ENCODE peak calls at places on chromosomes 7 and 10, in ten cellular contexts. T is right cardiac atrium; G is NCI-H1092; X is putamen; U is esophagus squamous epithelium; R is activated T-cell treated with anti-CD3 and anti-CD28 coated beads, Interleukin-2, amount 50 U/mL, for 24 hours; J is Kasumi-1; V is fibroblast of the conjunctiva; Q is NCI-H748 treated with DMSO at 0.1 percent for 48 hours; L is stromal cell of bone marrow. W is an unnamed sample.

GRCh38 chr10:88582806-88583583 is at the start of gene RNLS:
- DNase-seq in Q (peak), X (peak), R (peak), L (peak), T (peak), G (peak), V (no peak), U (peak), J (peak), W (peak)

GRCh38 chr7:159114981-159115380 is 29.7 kb downstream of the VIPR2 start:
- DNase-seq in L (no peak), T (peak), U (no peak), V (no peak), G (no peak), Q (no peak), X (no peak), R (no peak), J (no peak), W (no peak)

GRCh38 chr7:158097511-158098124 is 490.0 kb downstream of the PTPRN2 start:
- DNase-seq in X (peak), V (no peak), U (no peak), L (no peak), T (peak), J (no peak), R (no peak), Q (peak), G (no peak), W (no peak)

GRCh38 chr10:70266701-70267100 is 17.1 kb downstream of the NPFFR1 start:
- DNase-seq in T (no peak), V (no peak), Q (no peak), G (no peak), U (no peak), J (no peak), L (no peak), X (no peak), R (no peak), W (no peak)

GRCh38 chr10:31603245-31604087 is 284.4 kb downstream of the ZEB1 start:
- DNase-seq in L (peak), J (peak), G (peak), U (peak), Q (peak), T (peak), V (peak), X (peak), R (peak), W (peak)

GRCh38 chr10:88968316-88968882 is 15.8 kb upstream of the ACTA2 start:
- DNase-seq in Q (no peak), R (no peak), V (no peak), U (no peak), L (no peak), T (no peak), J (no peak), X (no peak), G (no peak), W (no peak)

GRCh38 chr10:67803588-67804394 is 34.2 kb downstream of the DNAJC12 start:
- DNase-seq in R (no peak), G (no peak), V (no peak), U (no peak), Q (no peak), J (no peak), X (no peak), T (no peak), L (no peak), W (no peak)

GRCh38 chr7:139994356-139994755 is 68.4 kb downstream of the PARP12 start:
- DNase-seq in G (no peak), T (no peak), R (no peak), X (peak), L (no peak), U (no peak), Q (no peak), J (no peak), V (no peak), W (no peak)

GRCh38 chr7:73937014-73937413 is 76.1 kb downstream of the TMEM270 start:
- DNase-seq in Q (no peak), G (no peak), L (no peak), J (no peak), V (no peak), U (no peak), R (no peak), X (no peak), T (no peak), W (no peak)

GRCh38 chr10:6035926-6036575 is 26.1 kb downstream of the IL2RA start:
- DNase-seq in L (no peak), V (no peak), R (peak), X (no peak), U (no peak), J (no peak), T (no peak), G (no peak), Q (no peak), W (no peak)

GRCh38 chr7:142807855-142808460 is 37.2 kb downstream of the PRSS2 start:
- DNase-seq in X (no peak), G (no peak), T (no peak), R (peak), Q (no peak), L (no peak), U (no peak), V (no peak), J (no peak), W (no peak)

GRCh38 chr7:111107576-111107975 is 16.6 kb downstream of the LRRN3 start:
- DNase-seq in R (no peak), U (no peak), J (no peak), G (no peak), Q (no peak), V (no peak), X (no peak), L (no peak), T (no peak), W (no peak)

GRCh38 chr10:58531084-58531695 is 18.5 kb downstream of the BICC1 start:
- DNase-seq in V (peak), X (peak), Q (peak), J (peak), T (peak), G (peak), L (peak), U (no peak), R (peak), W (peak)

GRCh38 chr10:101489355-101489754 is 98.7 kb downstream of the POLL start:
- DNase-seq in T (no peak), J (no peak), L (no peak), U (no peak), R (no peak), Q (peak), V (peak), X (no peak), G (peak), W (no peak)

GRCh38 chr7:17601921-17602320 is 303.5 kb downstream of the AHR start:
- DNase-seq in J (no peak), G (no peak), U (no peak), V (no peak), T (no peak), X (no peak), R (no peak), Q (no peak), L (no peak), W (no peak)

GRCh38 chr10:6037975-6038624 is 24.1 kb downstream of the IL2RA start:
- DNase-seq in L (no peak), Q (no peak), G (no peak), U (no peak), T (no peak), J (no peak), R (no peak), V (no peak), X (no peak), W (no peak)

GRCh38 chr10:12980080-12980656 is 21.3 kb downstream of the CCDC3 start:
- DNase-seq in R (no peak), Q (no peak), X (no peak), L (no peak), U (no peak), G (peak), J (no peak), V (no peak), T (no peak), W (no peak)

GRCh38 chr7:54838540-54838925 is 79.5 kb upstream of the SEC61G start:
- DNase-seq in U (no peak), T (no peak), V (no peak), L (no peak), G (no peak), Q (no peak), R (no peak), X (no peak), J (no peak), W (no peak)

GRCh38 chr7:112182749-112183148 is 23.4 kb downstream of the DOCK4 start:
- DNase-seq in T (peak), V (no peak), R (no peak), J (no peak), X (peak), G (no peak), U (no peak), Q (no peak), L (no peak), W (no peak)

GRCh38 chr10:7797582-7797981 is 9.6 kb downstream of the ATP5F1C start:
- DNase-seq in X (no peak), L (peak), R (no peak), U (no peak), T (no peak), G (no peak), J (peak), Q (no peak), V (peak), W (no peak)

GRCh38 chr7:132189881-132190280 is 386.4 kb downstream of the PLXNA4 start:
- DNase-seq in V (no peak), R (no peak), Q (no peak), T (no peak), G (no peak), L (no peak), X (peak), J (no peak), U (no peak), W (no peak)

GRCh38 chr10:480928-481551 is 208.4 kb downstream of the DIP2C start:
- DNase-seq in U (no peak), L (no peak), J (no peak), X (peak), V (no peak), Q (peak), R (peak), G (peak), T (peak), W (no peak)

GRCh38 chr7:47458057-47458456 is 123.9 kb downstream of the TNS3 start:
- DNase-seq in R (no peak), L (peak), T (peak), Q (no peak), X (no peak), G (no peak), J (no peak), V (peak), U (no peak), W (no peak)

GRCh38 chr7:137772748-137773147 is 74.0 kb downstream of the DGKI start:
- DNase-seq in G (no peak), V (peak), X (no peak), T (no peak), L (peak), Q (no peak), J (no peak), U (no peak), R (no peak), W (no peak)

GRCh38 chr7:138829335-138829734 is 31.3 kb upstream of the ATP6V0A4 start:
- DNase-seq in X (no peak), U (no peak), T (no peak), G (no peak), V (no peak), R (no peak), J (no peak), Q (no peak), L (no peak), W (no peak)

GRCh38 chr10:102669206-102670064 is 25.2 kb downstream of the TRIM8 start:
- DNase-seq in G (no peak), U (no peak), X (no peak), R (peak), L (no peak), Q (no peak), T (peak), V (no peak), J (peak), W (no peak)

GRCh38 chr10:16828731-16829175 is 11.5 kb upstream of the RSU1 start:
- DNase-seq in G (no peak), J (no peak), Q (no peak), U (no peak), X (no peak), L (peak), T (peak), R (no peak), V (no peak), W (no peak)